ENCODE peak calls at places on chromosomes 5 and 9, in ten cellular contexts. R is OCI-LY7, O is endodermal cell, A is AG04449, W is foreskin fibroblast, E is astrocyte, X is upper lobe of right lung, Y is dorsolateral prefrontal cortex, P is lower leg skin, C is choroid plexus epithelial cell. T is an unnamed sample.

GRCh38 chr9:17005085-17005484 is 129.8 kb upstream of the CNTLN start:
- DNase-seq in R (no peak), O (peak; percentile 74), A (no peak), W (peak; percentile 74), E (peak; percentile 20), X (no peak), Y (no peak), P (no peak), C (peak; percentile 87), T (no peak)

GRCh38 chr5:78611161-78611605 is 37.4 kb downstream of the LHFPL2 start:
- DNase-seq in R (no peak), O (peak; percentile 85), A (no peak), W (no peak), E (no peak), X (no peak), Y (no peak), P (no peak), C (no peak), T (no peak)

GRCh38 chr9:70411930-70412677 is 2.4 kb downstream of the KLF9 start:
- DNase-seq in R (no peak), O (peak; percentile 79), A (no peak), W (peak; percentile 89), E (peak; percentile 81), X (peak; percentile 88), Y (no peak), P (peak; percentile 78), C (peak; percentile 95), T (peak; percentile 91)

GRCh38 chr5:7779019-7779662 is 71.8 kb downstream of the CFAP90 start:
- DNase-seq in R (no peak), O (no peak), A (no peak), W (no peak), E (peak; percentile 27), X (no peak), Y (no peak), P (no peak), C (no peak), T (no peak)

GRCh38 chr5:178288373-178289368 is 56.1 kb upstream of the PHYKPL start:
- DNase-seq in R (no peak), O (no peak), A (no peak), W (no peak), E (no peak), X (no peak), Y (no peak), P (no peak), C (peak; percentile 10), T (no peak)

GRCh38 chr5:73384861-73385260 is 63.7 kb downstream of the FOXD1 start:
- DNase-seq in R (no peak), O (no peak), A (no peak), W (no peak), E (no peak), X (no peak), Y (no peak), P (no peak), C (no peak), T (no peak)

GRCh38 chr9:37215456-37216229 is 95.3 kb downstream of the ZCCHC7 start:
- DNase-seq in R (no peak), O (no peak), A (no peak), W (no peak), E (peak; percentile 72), X (no peak), Y (no peak), P (no peak), C (peak; percentile 28), T (no peak)

GRCh38 chr9:127124792-127125191 is 2.4 kb upstream of the ANGPTL2 start:
- DNase-seq in R (no peak), O (no peak), A (no peak), W (no peak), E (no peak), X (no peak), Y (no peak), P (no peak), C (no peak), T (no peak)

GRCh38 chr9:14336244-14336643 is 22.3 kb upstream of the NFIB start:
- DNase-seq in R (no peak), O (no peak), A (no peak), W (no peak), E (no peak), X (no peak), Y (no peak), P (no peak), C (no peak), T (no peak)

DNA sequence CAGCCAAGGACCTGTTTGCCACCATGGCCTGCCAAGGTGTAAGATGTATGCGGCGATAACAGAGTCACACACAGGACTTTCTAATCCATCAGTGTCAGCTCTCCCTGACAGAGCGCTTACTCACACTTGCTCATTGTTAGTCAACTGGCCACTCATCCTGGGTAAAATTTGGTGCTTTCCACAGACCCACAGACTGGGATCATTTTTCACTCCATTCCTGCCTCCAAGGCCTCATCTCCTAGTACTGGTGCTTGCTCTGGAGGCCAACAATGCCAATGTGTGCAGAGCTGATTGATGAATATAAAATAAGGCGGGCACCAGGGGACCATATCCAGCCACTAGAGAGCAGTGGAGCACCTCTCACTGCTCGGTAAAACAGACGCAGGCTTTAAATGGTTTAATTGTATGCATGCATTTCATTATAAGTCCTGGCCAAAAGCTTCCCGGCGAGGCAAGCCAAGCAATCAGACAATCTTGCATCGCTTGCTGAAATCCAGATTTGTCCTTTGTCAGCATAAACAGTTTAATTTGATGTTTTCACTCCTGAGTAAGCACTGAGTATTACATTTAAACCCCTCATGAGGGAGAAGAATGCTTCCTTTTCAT is 22.3 kb downstream of the PSMB7 start:
- DNase-seq in R (peak; percentile 18), O (peak; percentile 76), A (peak; percentile 63), W (peak; percentile 95), E (peak; percentile 95), X (no peak), Y (peak; percentile 91), P (no peak), C (peak; percentile 63), T (no peak)
- H3K4me3 ChIP-seq in R (no peak overlapping the region), O (no peak overlapping the region), A (no peak overlapping the region), W (no peak overlapping the region), E (no peak overlapping the region), X (no peak overlapping the region), Y (no peak overlapping the region), P (no peak overlapping the region), C (no peak overlapping the region), T (no peak overlapping the region)

GRCh38 chr5:147189109-147189424 is 45.8 kb upstream of the STK32A start:
- DNase-seq in R (no peak), O (no peak), A (no peak), W (no peak), E (no peak), X (no peak), Y (no peak), P (no peak), C (no peak), T (no peak)

GRCh38 chr5:147187163-147187562 is 47.7 kb upstream of the STK32A start:
- DNase-seq in R (no peak), O (no peak), A (no peak), W (no peak), E (no peak), X (no peak), Y (no peak), P (no peak), C (no peak), T (no peak)

GRCh38 chr5:147190236-147190815 is 44.5 kb upstream of the STK32A start:
- DNase-seq in R (no peak), O (no peak), A (no peak), W (no peak), E (peak; percentile 93), X (no peak), Y (no peak), P (no peak), C (no peak), T (no peak)

GRCh38 chr5:147193123-147193522 is 41.7 kb upstream of the STK32A start:
- DNase-seq in R (no peak), O (no peak), A (no peak), W (no peak), E (no peak), X (no peak), Y (no peak), P (no peak), C (no peak), T (no peak)

GRCh38 chr5:147188200-147189108 is 46.4 kb upstream of the STK32A start:
- DNase-seq in R (peak; percentile 59), O (peak; percentile 64), A (no peak), W (peak; percentile 16), E (peak; percentile 30), X (no peak), Y (peak; percentile 36), P (peak; percentile 35), C (peak; percentile 86), T (no peak)
- H3K4me3 ChIP-seq in R (no peak overlapping the region), O (no peak overlapping the region), A (no peak overlapping the region), W (no peak overlapping the region), E (no peak overlapping the region), X (no peak overlapping the region), Y (peak overlapping the region; percentile 54), P (no peak overlapping the region), C (no peak overlapping the region), T (peak overlapping the region; percentile 56)

GRCh38 chr5:120531215-120531614 is 67.1 kb downstream of the PRR16 start:
- DNase-seq in R (no peak), O (no peak), A (no peak), W (no peak), E (no peak), X (no peak), Y (no peak), P (no peak), C (no peak), T (no peak)

GRCh38 chr5:120532835-120533234 is 68.7 kb downstream of the PRR16 start:
- DNase-seq in R (no peak), O (peak; percentile 88), A (no peak), W (no peak), E (no peak), X (no peak), Y (no peak), P (no peak), C (no peak), T (no peak)

GRCh38 chr5:120528609-120529008 is 64.5 kb downstream of the PRR16 start:
- DNase-seq in R (no peak), O (no peak), A (no peak), W (no peak), E (no peak), X (no peak), Y (no peak), P (no peak), C (no peak), T (no peak)

GRCh38 chr5:120527251-120527650 is 63.2 kb downstream of the PRR16 start:
- DNase-seq in R (no peak), O (no peak), A (no peak), W (no peak), E (no peak), X (no peak), Y (no peak), P (no peak), C (no peak), T (no peak)

DNA sequence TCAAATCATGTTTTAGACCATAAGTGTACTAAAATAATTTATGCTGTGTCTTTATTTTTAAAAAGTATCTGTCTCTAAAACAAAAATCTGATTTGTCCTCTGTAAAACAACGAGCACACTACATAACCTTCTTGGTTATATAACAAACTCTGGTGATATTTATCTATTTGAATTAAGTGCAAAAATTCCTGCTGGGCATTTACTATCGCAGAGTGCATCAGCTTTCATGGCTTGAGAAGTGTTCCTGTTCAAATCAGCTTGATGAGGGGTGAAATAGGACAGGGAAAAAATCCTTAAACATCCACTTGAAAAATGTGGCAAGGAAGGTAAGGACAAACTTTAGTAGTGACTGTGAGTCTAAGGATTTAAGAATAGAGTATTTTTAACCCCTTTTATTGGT is 65.3 kb downstream of the PRR16 start:
- DNase-seq in R (no peak), O (no peak), A (no peak), W (no peak), E (no peak), X (no peak), Y (no peak), P (no peak), C (no peak), T (no peak)
- H3K4me3 ChIP-seq in R (no peak overlapping the region), O (no peak overlapping the region), A (no peak overlapping the region), W (no peak overlapping the region), E (no peak overlapping the region), X (no peak overlapping the region), Y (no peak overlapping the region), P (no peak overlapping the region), C (no peak overlapping the region), T (no peak overlapping the region)

GRCh38 chr9:105243015-105243686 is 1.3 kb upstream of the SLC44A1 start:
- DNase-seq in R (no peak), O (peak; percentile 45), A (peak; percentile 77), W (peak; percentile 75), E (peak; percentile 92), X (no peak), Y (no peak), P (no peak), C (peak; percentile 55), T (no peak)
- H3K4me3 ChIP-seq in R (no peak overlapping the region), O (no peak overlapping the region), A (peak overlapping the region; percentile 36), W (peak overlapping the region; percentile 28), E (no peak overlapping the region), X (no peak overlapping the region), Y (peak overlapping the region; percentile 31), P (no peak overlapping the region), C (peak overlapping the region; percentile 37), T (peak overlapping the region; percentile 50)

T was measured in coronary artery.